ENCODE peak calls at places on chromosomes 3 and 15, in five cellular contexts. U is Caki2, T is AG08396, D is GM18507, J is kidney epithelial cell. K is an unnamed sample.

GRCh38 chr3:29759443-29760033 is 478.7 kb downstream of the RBMS3 start:
- DNase-seq in D (no peak), J (no peak), U (no peak), T (no peak), K (no peak)

GRCh38 chr15:99536422-99537033 is 29.3 kb upstream of the MEF2A start:
- DNase-seq in U (peak), D (no peak), J (peak), T (peak), K (no peak)

GRCh38 chr15:67468431-67468830 is 52.5 kb upstream of the C15orf61 start:
- DNase-seq in U (no peak), D (no peak), J (no peak), T (no peak), K (no peak)

GRCh38 chr3:63228677-63229076 is 49.4 kb upstream of the SYNPR start:
- DNase-seq in U (peak), J (no peak), T (peak), D (no peak), K (no peak)

GRCh38 chr3:98246142-98246541 is 17.9 kb upstream of the OR5H6 start:
- DNase-seq in T (no peak), J (no peak), D (no peak), U (no peak), K (no peak)

GRCh38 chr3:146130881-146131371 is 30.1 kb downstream of the PLOD2 start:
- DNase-seq in D (no peak), T (no peak), J (no peak), U (no peak), K (no peak)

GRCh38 chr3:188950832-188951489 is 220.8 kb upstream of the TPRG1 start:
- DNase-seq in D (no peak), T (peak), J (peak), U (peak), K (peak)

GRCh38 chr3:58998476-58999117 is 51.2 kb downstream of the CFAP20DC start:
- DNase-seq in T (peak), U (peak), D (no peak), J (peak), K (peak)

GRCh38 chr3:152331018-152331541 is 62.4 kb downstream of the MBNL1 start:
- DNase-seq in T (peak), U (peak), J (peak), D (no peak), K (peak)

GRCh38 chr3:34159613-34160420 is 361.4 kb downstream of the PDCD6IP start:
- DNase-seq in J (no peak), U (no peak), T (no peak), D (no peak), K (no peak)

GRCh38 chr15:77369168-77369567 is 50.7 kb downstream of the PEAK1 start:
- DNase-seq in U (no peak), J (peak), D (no peak), T (no peak), K (no peak)

GRCh38 chr3:23723930-23724329 is 81.8 kb upstream of the UBE2E1 start:
- DNase-seq in T (no peak), J (no peak), U (no peak), D (no peak), K (no peak)

GRCh38 chr15:65192016-65192415 is 6.9 kb upstream of the CLPX start:
- DNase-seq in J (no peak), U (peak), D (no peak), T (no peak), K (no peak)

GRCh38 chr3:175940881-175941280 is 1081.7 kb downstream of the NAALADL2 start:
- DNase-seq in T (no peak), J (no peak), U (peak), D (no peak), K (no peak)

GRCh38 chr15:29939404-29939803 is 117.1 kb upstream of the TJP1 start:
- DNase-seq in J (no peak), D (no peak), T (no peak), U (peak), K (peak)